ENCODE peak calls at places on chromosomes 2 and 18, in eight cellular contexts. L, F, G, N, A, V, Z and C are unnamed samples.
A peak's percentile ranks its signal among the peaks of the same experiment; 100 is the strongest.

GRCh38 chr18:70420151-70420898 is 131.5 kb downstream of the SOCS6 start:
- DNase-seq in L (no peak), F (peak; percentile 64), G (no peak), N (no peak), A (no peak), V (no peak), Z (no peak), C (no peak)

GRCh38 chr2:217248312-217248935 is 388.6 kb upstream of the TNP1 start:
- DNase-seq in L (no peak), F (no peak), G (no peak), N (no peak), A (no peak), V (no peak), Z (peak; percentile 32), C (peak; percentile 94)

GRCh38 chr2:205477016-205477705 is 205.1 kb upstream of the NRP2 start:
- DNase-seq in L (no peak), F (no peak), G (no peak), N (no peak), A (no peak), V (no peak), Z (no peak), C (no peak)

GRCh38 chr2:21017748-21018276 is 26.1 kb downstream of the APOB start:
- DNase-seq in L (no peak), F (no peak), G (no peak), N (no peak), A (no peak), V (no peak), Z (no peak), C (no peak)

GRCh38 chr18:8785261-8785660 is 79.9 kb downstream of the MTCL1 start:
- DNase-seq in L (no peak), F (no peak), G (no peak), N (no peak), A (no peak), V (no peak), Z (no peak), C (no peak)

GRCh38 chr2:105431367-105432088 is 32.7 kb upstream of the FHL2 start:
- DNase-seq in L (no peak), F (no peak), G (no peak), N (no peak), A (no peak), V (no peak), Z (no peak), C (peak; percentile 90)

GRCh38 chr2:155947069-155947468 is 385.5 kb downstream of the NR4A2 start:
- DNase-seq in L (no peak), F (no peak), G (no peak), N (no peak), A (no peak), V (no peak), Z (no peak), C (no peak)

GRCh38 chr2:60973705-60974104 is 43.8 kb upstream of the PEX13 start:
- DNase-seq in L (no peak), F (no peak), G (no peak), N (no peak), A (no peak), V (no peak), Z (no peak), C (no peak)

GRCh38 chr18:3281456-3282400 is 19.8 kb downstream of the MYL12B start:
- DNase-seq in L (peak; percentile 77), F (peak; percentile 70), G (no peak), N (no peak), A (no peak), V (no peak), Z (no peak), C (no peak)

GRCh38 chr18:2223859-2224258 is 347.4 kb downstream of the METTL4 start:
- DNase-seq in L (no peak), F (no peak), G (peak; percentile 28), N (no peak), A (no peak), V (no peak), Z (no peak), C (no peak)

GRCh38 chr2:48440103-48440390 is 89.9 kb upstream of the STON1 start:
- DNase-seq in L (no peak), F (no peak), G (no peak), N (no peak), A (no peak), V (no peak), Z (no peak), C (no peak)

GRCh38 chr2:160458718-160459453 is 34.7 kb downstream of the RBMS1 start:
- DNase-seq in L (no peak), F (no peak), G (no peak), N (no peak), A (no peak), V (no peak), Z (no peak), C (no peak)

GRCh38 chr2:173851256-173851655 is 113.9 kb downstream of the SP3 start:
- DNase-seq in L (no peak), F (no peak), G (no peak), N (no peak), A (no peak), V (no peak), Z (no peak), C (no peak)

GRCh38 chr2:215994901-215995300 is 18.4 kb downstream of the MREG start:
- DNase-seq in L (no peak), F (no peak), G (no peak), N (no peak), A (no peak), V (no peak), Z (no peak), C (no peak)